ENCODE peak calls at places on chromosomes 11 and 22, in five cellular contexts. K, B, Q, T and M are unnamed samples.

GRCh38 chr11:124814739-124815138 is 14.5 kb upstream of the MSANTD2 start:
- DNase-seq in K (no peak), B (no peak), Q (no peak), T (no peak), M (no peak)

GRCh38 chr11:76776472-76776871 is 6.7 kb upstream of the TSKU start:
- DNase-seq in K (no peak), B (no peak), Q (no peak), T (no peak), M (no peak)

GRCh38 chr11:56513280-56513679 is 22.1 kb upstream of the OR5M8 start:
- DNase-seq in K (no peak), B (no peak), Q (no peak), T (no peak), M (no peak)

GRCh38 chr11:129695543-129696308 is 119.9 kb upstream of the TMEM45B start:
- DNase-seq in K (no peak), B (peak; percentile 18), Q (no peak), T (peak; percentile 38), M (peak; percentile 84)

GRCh38 chr11:22337571-22338464 is at the start of gene SLC17A6:
- DNase-seq in K (no peak), B (peak; percentile 0), Q (no peak), T (peak; percentile 58), M (no peak)

GRCh38 chr11:128184981-128185380 is 402.4 kb downstream of the ETS1 start:
- DNase-seq in K (no peak), B (no peak), Q (no peak), T (no peak), M (no peak)

GRCh38 chr11:12902784-12903491 is 106.2 kb upstream of the RASSF10 start:
- DNase-seq in K (no peak), B (no peak), Q (no peak), T (no peak), M (no peak)

GRCh38 chr22:44331881-44332714 is 19.3 kb upstream of the SHISAL1 start:
- DNase-seq in K (no peak), B (peak; percentile 46), Q (no peak), T (peak; percentile 51), M (no peak)

GRCh38 chr11:126163074-126163700 is 48.3 kb downstream of the RPUSD4 start:
- DNase-seq in K (no peak), B (peak; percentile 70), Q (peak; percentile 89), T (peak; percentile 54), M (no peak)

GRCh38 chr11:60150279-60150678 is 32.6 kb downstream of the MS4A6A start:
- DNase-seq in K (no peak), B (no peak), Q (no peak), T (no peak), M (no peak)

GRCh38 chr11:44505591-44506054 is 59.8 kb upstream of the CD82 start:
- DNase-seq in K (no peak), B (peak; percentile 12), Q (no peak), T (peak; percentile 54), M (no peak)

GRCh38 chr11:68214173-68215086 is 1.3 kb upstream of the KMT5B start:
- DNase-seq in K (peak; percentile 35), B (no peak), Q (no peak), T (no peak), M (peak; percentile 67)

GRCh38 chr11:65504671-65505433 is 6.0 kb downstream of the MALAT1 start:
- DNase-seq in K (no peak), B (peak; percentile 64), Q (no peak), T (peak; percentile 68), M (peak; percentile 7)

GRCh38 chr11:65506316-65506769 is 7.5 kb downstream of the MALAT1 start:
- DNase-seq in K (no peak), B (no peak), Q (no peak), T (no peak), M (peak; percentile 48)

GRCh38 chr11:65503923-65504670 is 5.3 kb downstream of the MALAT1 start:
- DNase-seq in K (no peak), B (peak; percentile 78), Q (no peak), T (peak; percentile 80), M (peak; percentile 48)

GRCh38 chr11:65505434-65506315 is 6.8 kb downstream of the MALAT1 start:
- DNase-seq in K (no peak), B (peak; percentile 65), Q (no peak), T (peak; percentile 67), M (peak; percentile 51)

GRCh38 chr11:65506770-65507485 is 8.1 kb downstream of the MALAT1 start:
- DNase-seq in K (peak; percentile 38), B (peak; percentile 91), Q (no peak), T (peak; percentile 93), M (peak; percentile 67)
- H3K4me3 ChIP-seq in K (peak overlapping the region; percentile 79), B (peak overlapping the region; percentile 96), Q (peak overlapping the region; percentile 84), T (no peak overlapping the region), M (no peak overlapping the region)

DNA sequence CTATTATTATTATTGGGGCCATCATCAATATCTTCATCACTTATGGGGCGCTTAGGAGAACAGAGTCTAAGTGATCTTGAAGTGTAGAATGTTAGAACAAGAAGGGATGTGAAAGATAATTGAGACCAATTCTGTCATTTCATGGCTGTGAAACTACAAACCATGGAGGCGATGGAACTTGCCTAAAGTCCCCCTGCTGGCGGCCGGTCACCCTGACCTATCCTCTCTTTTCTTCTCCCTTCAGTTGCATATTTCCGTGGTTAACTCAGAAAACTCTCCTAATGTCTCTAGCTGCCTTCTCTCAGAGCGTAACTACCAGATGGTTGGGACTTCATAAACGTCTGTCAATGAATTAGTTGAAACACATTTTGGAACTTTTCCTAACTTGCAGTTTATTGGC is 6.6 kb upstream of the OR4B1 start:
- DNase-seq in K (no peak), B (peak; percentile 7), Q (no peak), T (peak; percentile 0), M (no peak)
- TF ChIP-seq CTCF in K (no peak), B (peak; percentile 33), Q (peak; percentile 23), T (no peak), M (no peak)

DNA sequence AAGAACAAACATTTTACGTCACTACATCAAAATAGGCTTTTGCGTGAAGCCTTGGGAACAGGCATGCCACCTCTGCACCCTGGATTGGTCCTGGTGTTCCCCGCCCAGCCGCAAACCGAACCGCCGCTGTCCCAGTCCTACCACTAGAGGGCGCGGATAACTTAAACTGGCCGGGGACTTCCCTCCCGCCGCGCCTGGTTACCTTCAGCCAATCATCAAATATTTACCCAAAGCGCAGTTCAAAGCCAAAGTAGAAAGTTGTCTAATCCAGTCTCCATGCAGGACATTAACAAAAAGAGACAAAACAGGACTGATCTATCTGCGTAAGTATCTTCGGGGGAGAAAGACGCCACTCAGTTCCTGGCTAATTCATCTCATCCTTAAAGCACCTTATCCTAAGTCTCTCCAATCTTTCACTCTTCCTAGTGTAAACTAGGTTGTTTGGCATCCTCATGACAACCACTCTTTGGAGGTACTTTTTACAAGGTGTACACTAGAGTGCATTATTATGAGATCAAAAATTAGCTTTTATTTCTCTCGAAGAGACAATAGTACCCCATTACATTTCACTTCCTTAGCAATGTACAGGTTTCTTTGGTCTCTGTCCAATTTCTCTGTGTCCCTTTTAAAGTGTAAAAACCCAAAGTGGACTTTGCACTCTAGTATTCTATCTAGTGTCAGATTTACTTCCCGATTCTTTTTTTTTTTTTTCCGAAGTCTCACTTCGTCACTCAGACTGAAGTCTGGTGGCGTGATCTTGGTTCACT is 3.9 kb upstream of the CRY2 start:
- DNase-seq in K (peak; percentile 90), B (peak; percentile 92), Q (no peak), T (peak; percentile 93), M (peak; percentile 97)
- H3K4me3 ChIP-seq in K (no peak overlapping the region), B (no peak overlapping the region), Q (no peak overlapping the region), T (no peak overlapping the region), M (no peak overlapping the region)

GRCh38 chr11:47179655-47179991 is 2.9 kb upstream of the ARFGAP2 start:
- DNase-seq in K (no peak), B (peak; percentile 42), Q (no peak), T (peak; percentile 51), M (no peak)
- TF ChIP-seq CTCF in K (peak; percentile 30), B (peak; percentile 72), Q (peak; percentile 65), T (peak; percentile 69), M (peak; percentile 35)

GRCh38 chr11:74992852-74993251 is 4.1 kb downstream of the NEU3 start:
- DNase-seq in K (no peak), B (no peak), Q (no peak), T (no peak), M (no peak)
- H3K4me3 ChIP-seq in K (no peak overlapping the region), B (no peak overlapping the region), Q (no peak overlapping the region), T (no peak overlapping the region), M (no peak overlapping the region)

DNA sequence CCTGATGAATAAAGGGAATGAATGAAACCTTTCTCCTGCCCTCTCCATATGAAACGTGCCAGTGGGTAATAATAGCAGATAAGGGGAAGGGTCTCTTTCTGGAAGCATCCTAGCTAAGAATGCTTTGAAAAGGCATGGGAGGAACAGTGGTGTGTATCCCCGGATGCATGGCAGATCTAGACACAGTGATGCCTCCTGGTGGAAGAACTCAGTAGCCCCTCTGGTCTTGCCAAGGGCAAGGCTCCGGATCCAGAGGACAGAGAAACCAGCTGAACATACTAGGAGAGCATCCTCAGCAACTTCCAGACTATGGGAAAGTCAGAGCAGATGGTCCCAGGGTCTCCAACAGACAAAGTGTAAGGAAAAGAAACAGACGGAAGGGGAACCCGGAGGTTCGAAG is 6.4 kb downstream of the BAIAP2L2 start:
- DNase-seq in K (no peak), B (peak; percentile 22), Q (no peak), T (peak; percentile 33), M (peak; percentile 7)
- TF ChIP-seq CTCF in K (peak; percentile 30), B (peak; percentile 49), Q (peak; percentile 41), T (peak; percentile 41), M (no peak)